ENCODE peak calls at places on chromosomes 11 and 22, in four cellular contexts. K is nephron progenitor cell, F is type B pancreatic cell, Q is NT2/D1. A is an unnamed sample.

GRCh38 chr22:42300286-42301071 is 30.0 kb upstream of the TCF20 start:
- DNase-seq in K (no peak), F (no peak), Q (no peak), A (no peak)

GRCh38 chr11:85889676-85890579 is 34.7 kb downstream of the CCDC83 start:
- DNase-seq in K (no peak), F (no peak), Q (peak), A (peak)

GRCh38 chr11:2310786-2311455 is 9.1 kb downstream of the TSPAN32 start:
- DNase-seq in K (no peak), F (no peak), Q (no peak), A (no peak)

GRCh38 chr11:78567209-78567608 is 7.5 kb downstream of the NARS2 start:
- DNase-seq in K (no peak), F (no peak), Q (no peak), A (no peak)

GRCh38 chr22:45224331-45224730 is 16.4 kb downstream of the KIAA0930 start:
- DNase-seq in K (no peak), F (no peak), Q (no peak), A (no peak)

GRCh38 chr11:119012629-119013170 is 5.4 kb downstream of the RPS25 start:
- DNase-seq in K (no peak), F (no peak), Q (no peak), A (no peak)

GRCh38 chr11:122488892-122489291 is 166.6 kb upstream of the UBASH3B start:
- DNase-seq in K (no peak), F (no peak), Q (no peak), A (no peak)

GRCh38 chr11:92447586-92447985 is 223.0 kb downstream of the FAT3 start:
- DNase-seq in K (no peak), F (no peak), Q (no peak), A (no peak)

GRCh38 chr11:106121570-106122320 is 44.3 kb downstream of the AASDHPPT start:
- DNase-seq in K (no peak), F (no peak), Q (no peak), A (no peak)

GRCh38 chr11:665707-666281 is 28.7 kb downstream of the DRD4 start:
- DNase-seq in K (no peak), F (no peak), Q (no peak), A (no peak)

GRCh38 chr11:33040127-33040861 is 922 bp downstream of the TCP11L1 start:
- DNase-seq in K (no peak), F (no peak), Q (no peak), A (no peak)

GRCh38 chr22:20998411-20999336 is 3.2 kb downstream of the THAP7 start:
- DNase-seq in K (no peak), F (no peak), Q (no peak), A (no peak)

GRCh38 chr11:1388763-1389102 is 1.0 kb upstream of the BRSK2 start:
- DNase-seq in K (peak), F (no peak), Q (no peak), A (no peak)

GRCh38 chr22:48581821-48582469 is 1245.7 kb downstream of the BRD1 start:
- DNase-seq in K (peak), F (no peak), Q (no peak), A (no peak)

GRCh38 chr11:113675003-113675471 is 31.1 kb downstream of the TMPRSS5 start:
- DNase-seq in K (no peak), F (no peak), Q (no peak), A (no peak)

GRCh38 chr11:111910637-111911562 is 670 bp downstream of the CRYAB start:
- DNase-seq in K (no peak), F (no peak), Q (no peak), A (no peak)

GRCh38 chr11:64803846-64804345 is 882 bp upstream of the MAP4K2 start:
- DNase-seq in K (no peak), F (no peak), Q (no peak), A (no peak)

GRCh38 chr11:2886191-2886894 is 768 bp upstream of the CDKN1C start:
- DNase-seq in K (peak), F (no peak), Q (no peak), A (peak)

GRCh38 chr11:45383229-45383628 is 97.1 kb upstream of the SYT13 start:
- DNase-seq in K (no peak), F (no peak), Q (no peak), A (no peak)

GRCh38 chr22:50712341-50713007 is 25.5 kb upstream of the ACR start:
- DNase-seq in K (no peak), F (no peak), Q (no peak), A (no peak)

GRCh38 chr11:119362741-119363080 is 16.2 kb upstream of the MFRP start:
- DNase-seq in K (no peak), F (no peak), Q (no peak), A (no peak)

GRCh38 chr11:63769719-63770443 is 1.3 kb upstream of the ZFTA start:
- DNase-seq in K (peak), F (no peak), Q (no peak), A (peak)

GRCh38 chr11:112453601-112454577 is 193.2 kb upstream of the PLET1 start:
- DNase-seq in K (peak), F (no peak), Q (peak), A (peak)

GRCh38 chr22:19855504-19856409 is 1.1 kb upstream of the GNB1L start:
- DNase-seq in K (peak), F (peak), Q (no peak), A (no peak)

GRCh38 chr11:64266339-64266738 is 15.0 kb downstream of the PLCB3 start:
- DNase-seq in K (no peak), F (no peak), Q (no peak), A (no peak)

GRCh38 chr11:1604711-1605110 is 3.6 kb downstream of the KRTAP5-3 start:
- DNase-seq in K (no peak), F (no peak), Q (no peak), A (no peak)

GRCh38 chr11:67287355-67288197 is 1.5 kb upstream of the ANKRD13D start:
- DNase-seq in K (no peak), F (no peak), Q (no peak), A (no peak)

GRCh38 chr11:32594272-32594671 is 10.6 kb downstream of the EIF3M start:
- DNase-seq in K (no peak), F (no peak), Q (no peak), A (no peak)